ENCODE peak calls at places on chromosomes 1 and 21, in four cellular contexts. E is SK-N-SH, X is K562, B is H1. F is an unnamed sample.

GRCh38 chr1:47385020-47385419 is 31.1 kb upstream of the FOXE3 start:
- DNase-seq in E (no peak), X (no peak), B (no peak), F (no peak)

GRCh38 chr1:9278585-9279153 is 14.0 kb upstream of the SPSB1 start:
- DNase-seq in E (no peak), X (no peak), B (no peak), F (no peak)

GRCh38 chr1:208731976-208732821 is 488.0 kb upstream of the PLXNA2 start:
- DNase-seq in E (peak), X (no peak), B (no peak), F (no peak)

GRCh38 chr1:182032251-182032650 is 29.3 kb downstream of the ZNF648 start:
- DNase-seq in E (no peak), X (no peak), B (no peak), F (no peak)

GRCh38 chr1:158331431-158331830 is at the start of gene CD1B:
- DNase-seq in E (no peak), X (no peak), B (no peak), F (no peak)

GRCh38 chr1:197621761-197622160 is 153.5 kb downstream of the DENND1B start:
- DNase-seq in E (no peak), X (no peak), B (no peak), F (no peak)

GRCh38 chr1:115332813-115333608 is 5.0 kb downstream of the NGF start:
- DNase-seq in E (no peak), X (no peak), B (no peak), F (peak)

GRCh38 chr1:66298427-66298826 is 235.5 kb upstream of the SGIP1 start:
- DNase-seq in E (no peak), X (no peak), B (no peak), F (no peak)

GRCh38 chr1:236253119-236253518 is 28.6 kb downstream of the ERO1B start:
- DNase-seq in E (no peak), X (no peak), B (no peak), F (no peak)

GRCh38 chr1:66693856-66694255 is 58.4 kb upstream of the DYNLT5 start:
- DNase-seq in E (no peak), X (no peak), B (no peak), F (no peak)

GRCh38 chr1:37471345-37472231 is 2.8 kb upstream of the ZC3H12A start:
- DNase-seq in E (peak), X (peak), B (no peak), F (peak)

GRCh38 chr1:88855986-88856385 is 35.4 kb downstream of the GTF2B start:
- DNase-seq in E (no peak), X (no peak), B (no peak), F (no peak)

GRCh38 chr1:53341961-53342707 is 14.3 kb upstream of the LRP8 start:
- DNase-seq in E (no peak), X (no peak), B (no peak), F (no peak)

GRCh38 chr1:35707253-35708178 is 11.2 kb downstream of the C1orf216 start:
- DNase-seq in E (peak), X (peak), B (no peak), F (no peak)

GRCh38 chr1:203210350-203210749 is 19.1 kb downstream of the CHIT1 start:
- DNase-seq in E (no peak), X (no peak), B (no peak), F (no peak)

GRCh38 chr1:218521414-218522169 is 176.5 kb downstream of the TGFB2 start:
- DNase-seq in E (no peak), X (peak), B (peak), F (peak)

GRCh38 chr1:64745986-64746940 is 1.4 kb downstream of the RAVER2 start:
- DNase-seq in E (peak), X (no peak), B (no peak), F (peak)

GRCh38 chr1:58997060-58997411 is 213.2 kb upstream of the JUN start:
- DNase-seq in E (no peak), X (no peak), B (no peak), F (no peak)

GRCh38 chr1:59526240-59526639 is 229.3 kb downstream of the FGGY start:
- DNase-seq in E (no peak), X (no peak), B (no peak), F (no peak)

GRCh38 chr1:54277451-54278355 is 77.7 kb downstream of the MRPL37 start:
- DNase-seq in E (no peak), X (no peak), B (no peak), F (no peak)

GRCh38 chr1:202661136-202661845 is 49.0 kb downstream of the SYT2 start:
- DNase-seq in E (no peak), X (no peak), B (no peak), F (peak)

GRCh38 chr1:97160796-97161195 is 439.2 kb downstream of the PTBP2 start:
- DNase-seq in E (no peak), X (peak), B (no peak), F (no peak)

GRCh38 chr1:153532769-153533599 is 2.8 kb downstream of the S100A6 start:
- DNase-seq in E (no peak), X (peak), B (peak), F (no peak)
- TF ChIP-seq POLR2AphosphoS5 in E (no peak), X (no peak), B (no peak), F (no peak)

GRCh38 chr1:155892801-155893200 is 18.3 kb downstream of the RIT1 start:
- DNase-seq in E (no peak), X (no peak), B (no peak), F (no peak)
- H3K27ac ChIP-seq in E (peak), X (no peak), B (no peak), F (no peak)

GRCh38 chr1:50368179-50369007 is 54.9 kb downstream of the DMRTA2 start:
- DNase-seq in E (peak), X (peak), B (no peak), F (no peak)
- TF ChIP-seq GABPA in E (no peak), X (no peak), B (no peak), F (no peak)

GRCh38 chr1:111513410-111514020 is 10.1 kb upstream of the ADORA3 start:
- DNase-seq in E (peak), X (no peak), B (no peak), F (no peak)
- TF ChIP-seq POLR2AphosphoS5 in E (no peak), X (no peak), B (no peak), F (no peak)

DNA sequence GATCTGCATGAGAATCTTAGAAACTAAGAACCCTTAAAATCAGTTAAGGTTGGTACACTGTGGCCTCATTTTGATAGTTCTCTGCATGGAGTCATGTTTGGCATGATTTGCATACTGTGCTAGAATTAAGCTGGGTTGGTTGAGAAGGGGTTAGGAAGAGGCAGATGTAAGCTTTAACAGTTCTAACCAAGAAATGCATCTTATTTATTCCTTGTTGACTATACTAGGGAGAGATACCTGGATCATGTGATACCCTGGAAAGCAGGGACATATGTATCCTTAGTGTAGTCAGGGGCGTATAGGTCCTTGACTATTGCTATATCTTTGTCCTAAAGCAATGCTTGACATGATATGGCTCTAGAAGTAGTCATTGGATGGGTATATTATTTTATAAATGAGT is 41.0 kb downstream of the CDC42 start:
- DNase-seq in E (no peak), X (no peak), B (no peak), F (no peak)
- H3K27ac ChIP-seq in E (no peak), X (no peak), B (no peak), F (no peak)

GRCh38 chr1:224896130-224896781 is 33.2 kb upstream of the DNAH14 start:
- DNase-seq in E (no peak), X (no peak), B (no peak), F (no peak)
- TF ChIP-seq GABPA in E (no peak), X (no peak), B (no peak), F (no peak)

DNA sequence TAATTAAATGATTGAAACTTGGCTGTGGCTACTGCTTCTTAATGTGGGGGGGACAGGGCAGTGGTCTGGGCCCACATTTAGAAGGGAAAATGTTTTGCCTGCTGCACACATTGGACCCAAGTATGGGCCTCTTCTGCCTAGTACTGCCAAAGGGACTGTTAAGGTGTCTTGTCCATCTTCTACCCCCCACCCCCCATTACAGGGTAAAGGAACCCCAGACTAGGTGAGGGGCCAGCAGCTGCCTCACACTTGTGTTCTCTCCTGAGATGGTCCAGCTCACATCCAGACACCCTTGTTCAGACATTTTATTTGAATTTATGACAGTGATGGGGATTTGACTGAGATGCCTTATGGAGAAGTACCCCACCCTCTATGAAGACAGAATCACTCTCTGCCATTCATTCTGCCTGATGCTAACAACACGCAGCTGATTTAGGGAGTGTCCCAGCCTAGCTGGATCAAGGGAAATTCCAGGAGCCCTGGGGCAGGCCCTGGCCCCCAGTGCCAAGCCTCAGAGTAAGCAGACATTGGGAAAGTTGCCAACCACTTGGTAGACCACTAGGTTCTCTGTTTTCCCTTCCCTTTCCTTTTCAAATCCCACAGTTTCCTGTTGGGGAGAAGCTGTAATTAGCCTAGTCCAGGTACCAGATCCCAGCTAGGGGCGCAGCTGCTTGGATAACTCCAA is 42.1 kb downstream of the YARS1 start:
- DNase-seq in E (peak), X (no peak), B (no peak), F (no peak)
- TF ChIP-seq POLR2AphosphoS5 in E (no peak), X (peak), B (peak), F (peak)

GRCh38 chr1:2447274-2448097 is 28.6 kb upstream of the PLCH2 start:
- DNase-seq in E (no peak), X (no peak), B (no peak), F (no peak)
- H3K27ac ChIP-seq in E (no peak), X (no peak), B (no peak), F (no peak)

GRCh38 chr21:16241021-16241420 is 511.2 kb downstream of the USP25 start:
- DNase-seq in E (no peak), X (no peak), B (no peak), F (no peak)
- TF ChIP-seq GABPA in E (no peak), X (no peak), B (no peak), F (no peak)

F was measured in HL-60.